ENCODE peak calls at places on chromosomes 12 and 14, in four cellular contexts. X, K, A and V are unnamed samples.

GRCh38 chr12:68876471-68876870 is 56.5 kb downstream of the CPM start:
- DNase-seq in X (no peak), A (no peak), K (peak; percentile 46), V (no peak)

GRCh38 chr12:116631619-116632018 is 72.4 kb downstream of the MAP1LC3B2 start:
- DNase-seq in K (no peak), X (no peak), A (peak; percentile 37), V (peak; percentile 83)

GRCh38 chr12:128932521-128932920 is 79.2 kb downstream of the GLT1D1 start:
- DNase-seq in K (no peak), X (no peak), A (no peak), V (no peak)

GRCh38 chr14:89304972-89305703 is 111.9 kb downstream of the FOXN3 start:
- DNase-seq in X (no peak), K (peak; percentile 75), A (peak; percentile 30), V (peak; percentile 14)

GRCh38 chr12:67394600-67394999 is 125.4 kb downstream of the CAND1 start:
- DNase-seq in X (no peak), A (peak; percentile 65), K (peak; percentile 79), V (peak; percentile 90)

GRCh38 chr14:40003773-40004172 is 571.5 kb upstream of the FBXO33 start:
- DNase-seq in K (no peak), A (no peak), X (no peak), V (no peak)

GRCh38 chr12:16605666-16606116 is 271 bp downstream of the LMO3 start:
- DNase-seq in K (peak; percentile 14), A (peak; percentile 53), X (no peak), V (peak; percentile 43)

GRCh38 chr12:43113153-43113552 is 438.9 kb downstream of the ADAMTS20 start:
- DNase-seq in A (no peak), X (no peak), K (peak; percentile 56), V (no peak)

GRCh38 chr14:93150227-93151206 is 34.2 kb downstream of the MOAP1 start:
- DNase-seq in A (peak; percentile 78), K (no peak), X (no peak), V (peak; percentile 97)

GRCh38 chr12:53287741-53288216 is 7.6 kb upstream of the PFDN5 start:
- DNase-seq in X (no peak), A (peak; percentile 74), K (peak; percentile 73), V (peak; percentile 71)

GRCh38 chr14:80584638-80585505 is 356.7 kb downstream of the CEP128 start:
- DNase-seq in A (no peak), X (peak; percentile 6), K (no peak), V (peak; percentile 88)

GRCh38 chr12:58341791-58342190 is 400.4 kb downstream of the ATP23 start:
- DNase-seq in K (peak; percentile 83), X (no peak), A (no peak), V (peak; percentile 34)

GRCh38 chr14:45262637-45263036 is 9.6 kb upstream of the MIS18BP1 start:
- DNase-seq in A (no peak), X (no peak), K (no peak), V (no peak)

GRCh38 chr14:42554091-42554490 is 947.4 kb downstream of the LRFN5 start:
- DNase-seq in A (no peak), X (no peak), K (no peak), V (no peak)

GRCh38 chr12:77402726-77403125 is 337.4 kb upstream of the E2F7 start:
- DNase-seq in A (no peak), K (peak; percentile 66), X (no peak), V (peak; percentile 23)

GRCh38 chr14:75200451-75200850 is 24.0 kb upstream of the TMED10 start:
- DNase-seq in K (no peak), A (peak; percentile 91), X (peak; percentile 70), V (peak; percentile 92)

GRCh38 chr14:23095196-23096108 is at the start of gene C14orf119:
- DNase-seq in A (peak; percentile 100), X (peak; percentile 99), K (peak; percentile 100), V (peak; percentile 99)

GRCh38 chr12:88393017-88393767 is 187.1 kb downstream of the KITLG start:
- DNase-seq in K (peak; percentile 81), X (peak; percentile 27), A (no peak), V (peak; percentile 62)

GRCh38 chr12:53623986-53624385 is 2.2 kb downstream of the ATF7 start:
- DNase-seq in X (no peak), A (peak; percentile 38), K (peak; percentile 85), V (peak; percentile 10)

GRCh38 chr12:80412343-80412953 is 31.6 kb upstream of the PTPRQ start:
- DNase-seq in A (peak; percentile 13), K (peak; percentile 79), X (peak; percentile 45), V (peak; percentile 65)

GRCh38 chr14:103362780-103363179 is 22.4 kb upstream of the MARK3 start:
- DNase-seq in A (no peak), K (no peak), X (peak; percentile 29), V (peak; percentile 65)

GRCh38 chr14:81423504-81423903 is 23.4 kb upstream of the STON2 start:
- DNase-seq in K (no peak), X (no peak), A (peak; percentile 33), V (no peak)

GRCh38 chr14:90137807-90138206 is 76.0 kb downstream of the KCNK13 start:
- DNase-seq in A (no peak), K (no peak), X (no peak), V (no peak)

GRCh38 chr14:24838945-24839616 is 205.1 kb upstream of the GZMB start:
- DNase-seq in K (peak; percentile 61), X (no peak), A (peak; percentile 18), V (no peak)

GRCh38 chr12:125166046-125166445 is 100.8 kb downstream of the AACS start:
- DNase-seq in K (no peak), A (no peak), X (no peak), V (peak; percentile 47)

GRCh38 chr12:95117178-95117599 is 43.8 kb upstream of the NR2C1 start:
- DNase-seq in K (peak; percentile 83), A (peak; percentile 86), X (peak; percentile 64), V (no peak)

GRCh38 chr12:113364698-113365097 is 6.3 kb downstream of the PLBD2 start:
- DNase-seq in X (no peak), A (no peak), K (no peak), V (no peak)

GRCh38 chr12:113359133-113359938 is 949 bp downstream of the PLBD2 start:
- DNase-seq in X (no peak), A (peak; percentile 30), K (no peak), V (no peak)

GRCh38 chr12:113361574-113362370 is 3.4 kb downstream of the PLBD2 start:
- DNase-seq in K (no peak), X (no peak), A (no peak), V (no peak)

GRCh38 chr12:113358381-113359132 is at the start of gene PLBD2:
- DNase-seq in A (peak; percentile 98), K (peak; percentile 94), X (peak; percentile 82), V (peak; percentile 94)

GRCh38 chr12:113359939-113360748 is 1.8 kb downstream of the PLBD2 start:
- DNase-seq in K (no peak), A (peak; percentile 14), X (no peak), V (no peak)
- TF ChIP-seq CTCF in K (peak; percentile 28), A (no peak), X (no peak), V (no peak)

GRCh38 chr14:60272177-60272576 is 23.2 kb downstream of the PPM1A start:
- DNase-seq in A (no peak), X (no peak), K (no peak), V (no peak)

GRCh38 chr14:60265163-60265562 is 16.1 kb downstream of the PPM1A start:
- DNase-seq in X (no peak), K (no peak), A (no peak), V (no peak)

GRCh38 chr14:60266021-60266937 is 17.3 kb downstream of the PPM1A start:
- DNase-seq in A (no peak), K (peak; percentile 56), X (peak; percentile 27), V (peak; percentile 47)
- TF ChIP-seq CTCF in A (peak; percentile 23), K (peak; percentile 77), X (peak; percentile 27), V (peak; percentile 75)

DNA sequence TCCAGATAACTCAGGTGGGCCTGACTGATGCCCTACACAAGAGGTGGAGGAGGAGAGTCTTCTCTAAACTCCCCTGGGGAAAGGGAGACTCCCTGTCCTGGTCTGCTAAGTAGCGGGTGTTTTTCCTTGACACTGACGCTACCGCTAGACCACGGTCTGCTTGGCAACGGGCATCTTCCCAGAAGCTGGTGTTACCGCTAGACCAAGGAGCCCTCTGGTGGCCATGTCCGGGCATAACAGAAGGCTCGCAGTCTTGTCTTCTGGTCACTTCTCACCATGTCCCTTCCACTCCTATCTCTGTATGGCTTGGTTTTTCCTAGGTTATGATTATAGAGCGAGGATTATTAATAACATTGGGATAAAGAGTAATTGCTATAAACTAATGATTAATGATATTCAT is 965.5 kb downstream of the TMEM121 start:
- DNase-seq in A (no peak), K (peak; percentile 2), X (no peak), V (no peak)
- TF ChIP-seq CTCF in A (no peak), K (peak; percentile 34), X (no peak), V (peak; percentile 24)

DNA sequence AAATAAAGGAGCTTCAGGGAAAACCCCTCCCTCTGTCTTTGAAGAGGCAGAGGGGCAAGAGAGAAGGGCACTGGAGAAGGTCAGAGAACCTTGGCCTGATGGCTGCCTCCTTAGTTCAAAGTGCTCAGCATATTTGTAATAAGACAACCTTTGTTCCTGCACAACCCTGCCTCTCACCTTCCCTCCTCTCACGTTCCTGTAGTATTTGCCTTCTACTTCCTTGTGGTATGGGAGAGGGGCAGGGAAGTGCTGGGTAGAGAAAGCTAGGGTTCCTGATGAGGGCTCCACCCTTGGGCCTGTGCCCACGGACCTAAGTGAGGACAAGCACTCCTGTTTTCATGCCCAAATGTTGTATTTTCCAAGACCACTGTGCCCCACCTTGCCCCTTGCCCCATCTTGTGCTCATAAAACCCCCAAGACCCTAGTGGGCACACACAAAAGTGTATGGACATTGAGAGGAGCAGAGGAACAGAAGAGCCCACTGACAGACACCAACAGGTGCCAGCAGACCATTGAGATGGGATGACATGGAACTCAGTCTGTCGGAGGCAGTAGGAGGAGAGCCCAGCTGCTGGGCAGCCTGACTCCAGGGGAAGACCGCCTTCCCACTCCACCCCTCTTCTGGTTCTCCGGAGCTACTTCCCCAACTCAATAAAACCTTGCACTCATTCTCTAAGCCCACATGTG is 261.5 kb upstream of the CCDC196 start:
- DNase-seq in X (no peak), A (no peak), K (no peak), V (no peak)
- TF ChIP-seq CTCF in X (no peak), A (no peak), K (no peak), V (no peak)

DNA sequence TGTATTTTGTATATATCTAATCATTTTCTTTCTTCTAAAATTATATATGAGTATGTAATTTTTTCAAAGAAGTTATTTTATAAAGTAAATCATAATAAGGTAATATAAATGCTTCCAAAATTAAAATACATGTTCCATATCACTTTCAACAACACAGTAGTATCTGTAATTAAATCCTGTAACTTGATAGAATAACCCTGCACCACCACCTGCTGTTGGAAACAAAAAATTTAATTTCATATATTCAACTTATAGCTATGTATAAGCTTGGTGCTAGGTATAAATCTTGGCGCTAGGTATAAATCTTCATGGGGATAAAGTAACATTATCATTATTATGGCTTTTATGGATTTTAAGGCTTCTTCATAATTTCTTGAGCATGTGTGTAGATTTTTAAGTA is 149.7 kb upstream of the DCN start:
- DNase-seq in A (no peak), X (no peak), K (peak; percentile 60), V (no peak)
- TF ChIP-seq CTCF in A (no peak), X (no peak), K (peak; percentile 27), V (no peak)